ENCODE peak calls at places on chromosomes 6 and 20, in four cellular contexts. X is CD8-positive, alpha-beta T cell; T is stomach; F is fibroblast of lung. A is an unnamed sample. For H3K4me1, the result is how much of the 10 kb centered on the place peaks cover.

GRCh38 chr6:135162678-135163439 is 18.2 kb upstream of the MYB start:
- DNase-seq in X (no peak), F (no peak), T (peak), A (no peak)

GRCh38 chr6:170437719-170438401 is 115.2 kb downstream of the PSMB1 start:
- DNase-seq in F (no peak), T (no peak), X (no peak), A (no peak)

GRCh38 chr6:21305827-21306469 is 287.6 kb upstream of the SOX4 start:
- DNase-seq in T (no peak), F (peak), X (no peak), A (no peak)

GRCh38 chr6:7146079-7146828 is 38.5 kb downstream of the RREB1 start:
- DNase-seq in X (no peak), T (peak), F (peak), A (peak)

GRCh38 chr6:134517145-134517658 is 199.3 kb upstream of the SGK1 start:
- DNase-seq in T (peak), F (peak), X (no peak), A (peak)

GRCh38 chr20:10634683-10635411 is 39.0 kb downstream of the JAG1 start:
- DNase-seq in X (no peak), F (peak), T (no peak), A (no peak)

GRCh38 chr20:49275634-49276033 is 2.2 kb downstream of the ZNFX1 start:
- DNase-seq in T (no peak), X (no peak), F (no peak), A (no peak)

GRCh38 chr6:92122746-92123145 is 1296.6 kb downstream of the EPHA7 start:
- DNase-seq in T (no peak), F (peak), X (no peak), A (no peak)

GRCh38 chr6:154800338-154800737 is 67.1 kb downstream of the SCAF8 start:
- DNase-seq in T (no peak), X (no peak), F (no peak), A (no peak)

GRCh38 chr6:168058691-168059551 is 20.1 kb downstream of the FRMD1 start:
- DNase-seq in F (no peak), X (no peak), T (no peak), A (no peak)

GRCh38 chr6:91634791-91635190 is 1047.9 kb upstream of the MAP3K7 start:
- DNase-seq in X (no peak), T (no peak), F (no peak), A (no peak)

GRCh38 chr20:3431109-3431508 is 23.6 kb upstream of the DNAAF9 start:
- DNase-seq in F (no peak), X (no peak), T (no peak), A (no peak)

GRCh38 chr20:59082981-59083380 is 40.4 kb upstream of the PRELID3B start:
- DNase-seq in T (no peak), X (no peak), F (no peak), A (no peak)

GRCh38 chr6:138109042-138109997 is 2.1 kb upstream of the PERP start:
- DNase-seq in F (peak), T (peak), X (peak), A (peak)

GRCh38 chr6:127459231-127459641 is at the start of gene KIAA0408:
- DNase-seq in X (no peak), F (peak), T (peak), A (peak)

GRCh38 chr20:52105573-52106422 is 85.8 kb downstream of the ZFP64 start:
- DNase-seq in F (peak), T (no peak), X (no peak), A (no peak)

GRCh38 chr6:5752282-5752681 is 254.4 kb downstream of the NRN1 start:
- DNase-seq in T (no peak), F (peak), X (no peak), A (no peak)

GRCh38 chr20:8997720-8998119 is 71.2 kb upstream of the PLCB4 start:
- DNase-seq in X (no peak), F (no peak), T (no peak), A (no peak)

GRCh38 chr6:25026723-25027122 is 91.0 kb upstream of the RIPOR2 start:
- DNase-seq in T (no peak), X (no peak), F (no peak), A (no peak)

GRCh38 chr6:6661684-6662083 is 73.2 kb downstream of the LY86 start:
- DNase-seq in F (peak), X (no peak), T (peak), A (peak)

GRCh38 chr20:58839474-58839874 is 11.2 kb downstream of the GNAS-AS1 start:
- DNase-seq in T (no peak), F (peak), X (no peak), A (peak)

GRCh38 chr20:19786311-19786710 is 28.3 kb downstream of the RIN2 start:
- DNase-seq in T (no peak), X (no peak), F (peak), A (no peak)

GRCh38 chr6:89048286-89048923 is 32.1 kb upstream of the PNRC1 start:
- DNase-seq in F (peak), X (no peak), T (no peak), A (no peak)

GRCh38 chr20:19913927-19914614 is 103.1 kb upstream of the NAA20 start:
- DNase-seq in X (no peak), F (no peak), T (no peak), A (no peak)

GRCh38 chr6:169162968-169163903 is 90.4 kb downstream of the THBS2 start:
- DNase-seq in X (no peak), T (no peak), F (peak), A (no peak)

GRCh38 chr6:10591411-10592160 is 70.4 kb downstream of the GCNT2 start:
- DNase-seq in F (no peak), X (no peak), T (no peak), A (no peak)

GRCh38 chr6:107633680-107634141 is 143.8 kb downstream of the SOBP start:
- DNase-seq in X (no peak), T (no peak), F (no peak), A (no peak)

GRCh38 chr6:87407531-87407895 is 259 bp upstream of the CFAP206 start:
- DNase-seq in T (no peak), F (peak), X (no peak), A (no peak)

GRCh38 chr20:57346477-57346876 is 4.6 kb upstream of the RAE1 start:
- DNase-seq in F (peak), T (peak), X (peak), A (peak)

GRCh38 chr20:21682576-21682975 is 22.9 kb upstream of the PAX1 start:
- DNase-seq in T (no peak), F (no peak), X (no peak), A (no peak)

GRCh38 chr20:9918360-9918759 is 79.5 kb upstream of the PAK5 start:
- DNase-seq in X (no peak), T (no peak), F (no peak), A (no peak)

GRCh38 chr6:145028144-145028818 is 707.0 kb downstream of the EPM2A start:
- DNase-seq in F (peak), X (no peak), T (no peak), A (no peak)

GRCh38 chr20:24730750-24731149 is 218.3 kb upstream of the CST7 start:
- DNase-seq in F (no peak), X (no peak), T (no peak), A (no peak)

GRCh38 chr6:77466055-77467028 is 3.1 kb upstream of the HTR1B start:
- DNase-seq in X (no peak), T (peak), F (peak), A (peak)

GRCh38 chr6:69423785-69424184 is 373.0 kb downstream of the LMBRD1 start:
- DNase-seq in T (no peak), X (no peak), F (no peak), A (no peak)

GRCh38 chr20:36216314-36217025 is 19.8 kb upstream of the AAR2 start:
- DNase-seq in X (no peak), F (no peak), T (no peak), A (no peak)

GRCh38 chr6:81816387-81816786 is 63.9 kb upstream of the TENT5A start:
- DNase-seq in F (no peak), X (no peak), T (no peak), A (no peak)

GRCh38 chr20:4326194-4327065 is 311.1 kb upstream of the RNF24 start:
- DNase-seq in T (no peak), F (peak), X (no peak), A (no peak)

GRCh38 chr6:3651698-3652229 is 99.7 kb downstream of the PXDC1 start:
- DNase-seq in T (no peak), F (no peak), X (no peak), A (no peak)
- H3K4me3 ChIP-seq in T (no peak), F (no peak), X (no peak), A (no peak)

DNA sequence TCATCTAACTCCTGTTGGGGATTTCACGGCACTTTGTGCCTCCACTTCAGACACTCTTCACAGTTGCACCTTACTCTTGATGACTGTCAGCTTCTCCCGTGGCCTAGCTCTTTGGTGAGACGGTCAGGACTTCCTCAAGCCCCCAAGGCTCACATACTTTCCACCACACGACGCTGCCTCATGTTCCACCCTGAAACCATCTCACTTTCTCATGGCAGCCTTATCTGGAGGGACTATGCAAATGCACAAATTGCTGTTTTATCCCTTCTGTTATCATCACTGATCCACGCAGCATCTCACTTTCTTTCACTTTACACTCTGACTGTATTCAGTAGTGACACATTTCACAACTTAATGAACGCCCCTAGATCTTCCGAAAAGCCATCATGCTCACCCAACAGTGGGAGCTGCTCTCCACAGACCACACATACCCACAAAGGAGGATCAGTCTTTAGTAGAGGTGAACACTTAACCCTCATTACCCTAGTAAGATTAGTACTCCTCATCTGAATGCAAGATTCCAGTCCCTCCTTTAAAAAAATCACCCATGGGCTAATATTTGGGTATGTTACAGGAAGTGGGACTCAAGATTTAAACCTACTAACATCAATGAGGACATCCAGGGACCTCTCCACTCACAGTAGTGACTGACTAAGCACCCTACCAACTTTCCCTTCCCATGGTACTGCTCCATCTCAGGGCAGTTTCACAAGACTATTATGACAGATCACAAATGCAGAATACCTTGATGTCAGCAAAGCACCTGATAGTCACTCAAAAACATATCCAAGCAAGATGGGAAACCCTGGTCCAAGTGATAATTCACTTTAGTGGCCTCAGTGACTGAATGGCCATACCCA is 35.4 kb downstream of the FYN start:
- DNase-seq in F (no peak), X (peak), T (no peak), A (no peak)
- H3K4me1 ChIP-seq in F (under half), X (half or more), T (under half), A (under half)

DNA sequence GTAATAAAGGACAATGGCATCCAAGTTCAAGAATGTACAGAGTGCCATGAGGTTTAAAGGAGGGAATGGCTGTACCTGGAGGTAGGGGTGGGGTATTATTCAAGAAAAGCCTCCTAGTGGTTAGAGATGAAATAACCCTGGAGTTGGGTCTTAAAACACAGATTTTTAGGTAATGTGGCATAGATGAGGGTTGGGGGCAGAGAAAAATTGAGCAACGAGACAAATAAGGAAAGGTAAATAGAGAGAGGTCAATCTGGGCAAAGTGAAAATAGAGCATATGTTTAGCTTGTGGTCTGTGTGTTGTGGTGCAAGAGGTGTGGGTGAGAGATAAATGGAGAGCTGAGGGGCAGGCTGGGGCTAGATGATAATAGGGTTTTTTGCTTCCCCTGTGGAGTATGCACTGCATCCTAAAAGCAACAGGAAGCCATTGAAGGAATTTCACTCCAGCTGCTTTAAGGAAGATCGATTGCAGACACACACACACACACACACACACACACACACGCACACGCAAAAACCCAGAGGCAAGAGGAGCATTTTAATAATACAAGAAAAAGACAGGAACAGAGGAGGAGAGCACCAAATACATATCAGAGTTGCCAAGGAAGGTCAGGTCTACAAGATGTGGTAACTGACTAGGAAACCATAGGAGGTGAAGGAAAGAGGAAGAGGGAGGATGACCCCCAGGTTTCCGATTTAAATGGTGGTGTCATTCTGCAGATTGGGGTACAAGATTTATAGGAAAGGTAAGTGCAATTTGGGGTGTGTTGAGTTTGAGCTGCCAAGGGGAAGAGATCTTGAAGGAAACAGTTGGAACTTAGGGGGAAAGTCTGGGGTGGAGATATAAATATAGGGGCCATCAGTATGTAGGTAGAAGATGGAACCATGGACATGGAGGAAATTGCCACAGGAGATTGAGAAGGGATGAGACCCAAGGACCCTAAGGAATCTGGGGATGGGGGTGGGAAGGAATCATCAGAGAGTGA is 31.3 kb upstream of the ADGRF1 start:
- DNase-seq in T (no peak), F (no peak), X (no peak), A (no peak)
- TF ChIP-seq CTCF in T (no peak), F (peak), X (no peak), A (no peak)

GRCh38 chr20:15742076-15742475 is 831.2 kb downstream of the KIF16B start:
- DNase-seq in F (no peak), X (no peak), T (no peak), A (no peak)
- H3K4me3 ChIP-seq in F (no peak), X (no peak), T (no peak), A (no peak)

GRCh38 chr6:57305754-57306153 is 11.7 kb upstream of the PRIM2 start:
- DNase-seq in X (no peak), T (no peak), F (peak), A (no peak)

GRCh38 chr6:57305112-57305511 is 12.3 kb upstream of the PRIM2 start:
- DNase-seq in F (no peak), T (no peak), X (no peak), A (no peak)

GRCh38 chr6:57310817-57311157 is 6.6 kb upstream of the PRIM2 start:
- DNase-seq in X (no peak), T (no peak), F (no peak), A (no peak)

GRCh38 chr6:57306273-57306672 is 11.2 kb upstream of the PRIM2 start:
- DNase-seq in X (no peak), F (no peak), T (no peak), A (no peak)

GRCh38 chr6:57307850-57308249 is 9.6 kb upstream of the PRIM2 start:
- DNase-seq in X (no peak), T (no peak), F (no peak), A (no peak)
- H3K4me1 ChIP-seq in X (under half), T (under half), F (under half), A (under half)

DNA sequence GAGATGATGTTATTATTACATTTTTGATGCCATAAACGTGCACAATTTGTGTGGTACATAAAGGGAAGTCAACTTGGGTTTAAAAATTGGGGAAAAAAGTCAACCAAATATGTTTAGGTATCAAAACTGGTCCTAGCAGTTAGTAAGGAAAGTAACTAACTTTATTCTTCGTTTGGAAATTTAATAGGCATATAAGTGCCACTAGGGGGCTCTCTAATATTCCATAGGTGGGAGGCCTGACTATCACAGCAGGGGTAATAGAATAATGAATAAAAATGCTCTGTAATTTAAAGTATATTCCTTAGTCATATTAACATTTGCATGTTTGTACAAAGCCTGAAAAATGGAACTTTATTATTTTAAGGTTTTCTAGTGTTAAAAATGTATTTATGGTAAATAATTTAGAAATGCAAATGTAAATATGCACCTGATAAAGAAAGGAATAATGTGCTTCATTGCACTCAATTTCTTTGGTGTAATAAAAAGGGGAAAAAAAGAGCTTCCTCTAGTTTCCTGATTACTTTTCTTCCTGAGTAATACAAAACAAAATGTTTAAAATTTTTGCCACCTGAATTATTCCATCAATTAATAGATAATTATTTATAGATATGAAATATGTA is 125.7 kb upstream of the HDAC2 start:
- DNase-seq in X (no peak), T (no peak), F (peak), A (no peak)
- TF ChIP-seq CTCF in X (peak), T (peak), F (peak), A (peak)

DNA sequence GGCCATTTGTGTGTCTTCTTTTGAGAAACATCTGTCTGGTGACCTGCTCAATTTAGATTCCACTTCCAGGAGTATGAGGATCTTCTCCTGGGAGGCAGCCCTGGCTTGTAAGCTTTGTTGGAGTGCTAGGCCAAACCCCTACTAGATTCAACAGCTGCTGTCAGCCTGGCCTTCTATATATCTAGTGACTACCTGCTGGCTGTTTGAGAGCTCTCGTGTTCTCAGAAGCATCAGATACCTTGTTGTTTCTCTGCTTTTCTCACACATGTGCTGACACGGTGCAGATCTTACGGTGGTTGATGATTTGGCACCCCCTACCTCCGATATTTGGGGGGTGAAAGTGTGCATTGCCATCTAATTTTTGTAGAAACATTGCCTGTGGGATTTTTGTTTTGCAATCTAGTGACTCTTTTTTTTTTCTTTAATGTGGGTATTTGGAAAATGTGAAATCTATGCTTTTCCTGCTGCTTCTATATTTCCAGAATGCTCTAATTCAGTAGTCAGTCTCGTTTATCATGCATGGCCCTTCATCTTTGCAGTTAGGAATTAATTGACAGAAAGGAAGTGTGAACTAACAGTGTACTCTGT is 4.7 kb downstream of the CCN2 start:
- DNase-seq in X (no peak), T (no peak), F (peak), A (peak)
- H3K4me3 ChIP-seq in X (no peak), T (no peak), F (no peak), A (no peak)

GRCh38 chr20:47572105-47572729 is 70.5 kb downstream of the NCOA3 start:
- DNase-seq in F (no peak), T (no peak), X (no peak), A (no peak)
- H3K4me1 ChIP-seq in F (under half), T (under half), X (under half), A (under half)

A was measured in body of pancreas.